ENCODE peak calls at places on chromosome 20, in ten cellular contexts. G is NCI-H2107; A is mesothelial cell of epicardium; B is left ventricle myocardium superior; L is substantia nigra; D is lung microvascular endothelial cell; O is GM20000; S is activated T-cell treated with anti-CD3 and anti-CD28 coated beads for 4 hours; U is activated CD4-positive, alpha-beta T cell treated with anti-CD3 and anti-CD28 coated beads for 24 hours; M is cardiac muscle cell. X is an unnamed sample.

GRCh38 chr20:50399003-50399916 is 110.9 kb upstream of the PTPN1 start:
- DNase-seq in G (no peak), A (no peak), B (peak), L (peak), D (no peak), O (no peak), S (no peak), U (no peak), M (peak), X (no peak)

GRCh38 chr20:45041464-45042337 is 59.2 kb downstream of the KCNS1 start:
- DNase-seq in G (no peak), A (no peak), B (no peak), L (no peak), D (peak), O (no peak), S (no peak), U (no peak), M (no peak), X (no peak)

GRCh38 chr20:37392441-37393195 is 46.7 kb downstream of the SRC start:
- DNase-seq in G (no peak), A (no peak), B (peak), L (no peak), D (peak), O (no peak), S (no peak), U (no peak), M (no peak), X (no peak)

GRCh38 chr20:52313335-52313963 is 121.9 kb upstream of the ZFP64 start:
- DNase-seq in G (no peak), A (no peak), B (no peak), L (no peak), D (peak), O (no peak), S (no peak), U (no peak), M (peak), X (peak)

GRCh38 chr20:5658897-5659296 is 91.3 kb upstream of the SHLD1 start:
- DNase-seq in G (no peak), A (peak), B (peak), L (no peak), D (peak), O (peak), S (peak), U (peak), M (peak), X (peak)

GRCh38 chr20:37574199-37574890 is 46.7 kb upstream of the BLCAP start:
- DNase-seq in G (no peak), A (no peak), B (no peak), L (no peak), D (no peak), O (no peak), S (no peak), U (no peak), M (no peak), X (no peak)

GRCh38 chr20:44433751-44434538 is 41.7 kb upstream of the TTPAL start:
- DNase-seq in G (no peak), A (no peak), B (no peak), L (no peak), D (no peak), O (no peak), S (no peak), U (no peak), M (no peak), X (no peak)

GRCh38 chr20:22333885-22334545 is 250.4 kb downstream of the FOXA2 start:
- DNase-seq in G (no peak), A (peak), B (no peak), L (no peak), D (peak), O (peak), S (peak), U (peak), M (peak), X (peak)

GRCh38 chr20:1710484-1710883 is 52.9 kb upstream of the SIRPG start:
- DNase-seq in G (no peak), A (no peak), B (no peak), L (no peak), D (no peak), O (no peak), S (no peak), U (no peak), M (no peak), X (no peak)

GRCh38 chr20:40017765-40018164 is 671.3 kb downstream of the MAFB start:
- DNase-seq in G (no peak), A (no peak), B (no peak), L (no peak), D (no peak), O (no peak), S (no peak), U (no peak), M (no peak), X (no peak)

GRCh38 chr20:37406010-37406998 is 60.4 kb downstream of the SRC start:
- DNase-seq in G (no peak), A (peak), B (peak), L (no peak), D (peak), O (peak), S (peak), U (peak), M (peak), X (peak)

GRCh38 chr20:62562831-62563230 is 79.5 kb upstream of the SLCO4A1 start:
- DNase-seq in G (no peak), A (no peak), B (no peak), L (no peak), D (no peak), O (no peak), S (no peak), U (no peak), M (no peak), X (no peak)

GRCh38 chr20:45993197-45993951 is 15.3 kb upstream of the MMP9 start:
- DNase-seq in G (peak), A (no peak), B (no peak), L (no peak), D (no peak), O (no peak), S (no peak), U (no peak), M (peak), X (no peak)

GRCh38 chr20:32007787-32008616 is 2.2 kb upstream of the CCM2L start:
- DNase-seq in G (no peak), A (no peak), B (peak), L (no peak), D (peak), O (no peak), S (no peak), U (no peak), M (no peak), X (no peak)

GRCh38 chr20:41425180-41425884 is 58.7 kb upstream of the EMILIN3 start:
- DNase-seq in G (no peak), A (no peak), B (no peak), L (no peak), D (no peak), O (no peak), S (no peak), U (no peak), M (no peak), X (no peak)

GRCh38 chr20:36848078-36848660 is 27.8 kb upstream of the TLDC2 start:
- DNase-seq in G (no peak), A (no peak), B (peak), L (no peak), D (no peak), O (no peak), S (no peak), U (no peak), M (peak), X (no peak)

GRCh38 chr20:38178065-38178471 is 13.0 kb upstream of the TGM2 start:
- DNase-seq in G (no peak), A (no peak), B (no peak), L (no peak), D (no peak), O (no peak), S (no peak), U (no peak), M (no peak), X (no peak)

GRCh38 chr20:21156266-21156665 is 30.4 kb downstream of the KIZ start:
- DNase-seq in G (no peak), A (no peak), B (no peak), L (no peak), D (no peak), O (no peak), S (no peak), U (no peak), M (no peak), X (no peak)

GRCh38 chr20:38471987-38472512 is 593 bp upstream of the RALGAPB start:
- DNase-seq in G (no peak), A (no peak), B (no peak), L (no peak), D (no peak), O (no peak), S (no peak), U (no peak), M (peak), X (no peak)

GRCh38 chr20:29301624-29302259 is 1955.7 kb upstream of the DEFB115 start:
- DNase-seq in G (no peak), A (no peak), B (no peak), L (no peak), D (no peak), O (no peak), S (no peak), U (no peak), M (no peak), X (no peak)

GRCh38 chr20:12927489-12927888 is 81.3 kb upstream of the SPTLC3 start:
- DNase-seq in G (no peak), A (no peak), B (no peak), L (no peak), D (no peak), O (no peak), S (no peak), U (no peak), M (no peak), X (no peak)

GRCh38 chr20:13492001-13492480 is 146.7 kb downstream of the TASP1 start:
- DNase-seq in G (no peak), A (no peak), B (peak), L (no peak), D (peak), O (no peak), S (no peak), U (no peak), M (peak), X (no peak)

GRCh38 chr20:63082308-63082938 is 75.7 kb upstream of the BHLHE23 start:
- DNase-seq in G (no peak), A (peak), B (peak), L (no peak), D (peak), O (peak), S (no peak), U (peak), M (peak), X (no peak)

GRCh38 chr20:17693534-17694001 is 6.2 kb upstream of the BANF2 start:
- DNase-seq in G (no peak), A (no peak), B (no peak), L (no peak), D (no peak), O (no peak), S (no peak), U (no peak), M (no peak), X (no peak)

GRCh38 chr20:44646641-44647274 is 4.7 kb downstream of the ADA start:
- DNase-seq in G (no peak), A (no peak), B (no peak), L (no peak), D (peak), O (peak), S (no peak), U (no peak), M (no peak), X (no peak)

GRCh38 chr20:64220420-64220819 is 35.1 kb upstream of the PCMTD2 start:
- DNase-seq in G (no peak), A (no peak), B (no peak), L (no peak), D (no peak), O (no peak), S (no peak), U (no peak), M (no peak), X (no peak)

GRCh38 chr20:15789083-15789482 is 784.2 kb downstream of the KIF16B start:
- DNase-seq in G (no peak), A (no peak), B (no peak), L (no peak), D (no peak), O (no peak), S (no peak), U (no peak), M (no peak), X (peak)

GRCh38 chr20:36656733-36657132 is 10.7 kb upstream of the SLA2 start:
- DNase-seq in G (no peak), A (no peak), B (no peak), L (no peak), D (no peak), O (no peak), S (no peak), U (no peak), M (no peak), X (no peak)

GRCh38 chr20:341682-342081 is 5.2 kb upstream of the NRSN2 start:
- DNase-seq in G (no peak), A (no peak), B (no peak), L (no peak), D (peak), O (no peak), S (no peak), U (no peak), M (no peak), X (no peak)

GRCh38 chr20:916825-917224 is 691 bp upstream of the ANGPT4 start:
- DNase-seq in G (no peak), A (no peak), B (no peak), L (no peak), D (no peak), O (no peak), S (no peak), U (no peak), M (peak), X (no peak)

GRCh38 chr20:43914697-43915208 is at the start of gene TOX2:
- DNase-seq in G (no peak), A (no peak), B (peak), L (no peak), D (peak), O (peak), S (peak), U (peak), M (peak), X (no peak)

GRCh38 chr20:58888521-58889333 is 36.2 kb downstream of the GNAS start:
- DNase-seq in G (no peak), A (peak), B (peak), L (no peak), D (peak), O (peak), S (peak), U (peak), M (peak), X (peak)

GRCh38 chr20:13995841-13996240 is 525 bp downstream of the MACROD2 start:
- DNase-seq in G (peak), A (peak), B (peak), L (no peak), D (peak), O (no peak), S (no peak), U (no peak), M (peak), X (peak)

GRCh38 chr20:44489931-44490330 is 14.3 kb downstream of the TTPAL start:
- DNase-seq in G (no peak), A (no peak), B (no peak), L (no peak), D (no peak), O (peak), S (no peak), U (no peak), M (no peak), X (no peak)

GRCh38 chr20:35600176-35600995 is 15.2 kb upstream of the SPAG4 start:
- DNase-seq in G (no peak), A (no peak), B (no peak), L (no peak), D (no peak), O (no peak), S (no peak), U (no peak), M (no peak), X (no peak)

GRCh38 chr20:51747182-51747911 is 20.8 kb downstream of the ATP9A start:
- DNase-seq in G (no peak), A (no peak), B (no peak), L (no peak), D (no peak), O (no peak), S (no peak), U (no peak), M (no peak), X (no peak)

GRCh38 chr20:45907219-45907948 is 4.6 kb downstream of the PLTP start:
- DNase-seq in G (no peak), A (no peak), B (no peak), L (no peak), D (no peak), O (no peak), S (no peak), U (no peak), M (no peak), X (no peak)

GRCh38 chr20:15900443-15900842 is 672.8 kb downstream of the KIF16B start:
- DNase-seq in G (no peak), A (no peak), B (no peak), L (no peak), D (peak), O (no peak), S (no peak), U (no peak), M (no peak), X (no peak)

GRCh38 chr20:34622821-34623451 is 54.0 kb downstream of the PIGU start:
- DNase-seq in G (no peak), A (no peak), B (no peak), L (no peak), D (no peak), O (no peak), S (no peak), U (no peak), M (no peak), X (no peak)